ENCODE peak calls at places on chromosomes 2 and 18, in nine cellular contexts. W is choroid plexus epithelial cell; J is ovary; B is CD4-positive, alpha-beta T cell; S is fibroblast of pulmonary artery; E is nephron progenitor cell; G is WTC11; A is Peyer's patch; Y is tibial artery. O is an unnamed sample.

GRCh38 chr2:122136071-122136470 is 380.6 kb downstream of the TSN start:
- DNase-seq in W (peak; percentile 4), J (no peak), B (no peak), S (peak; percentile 59), E (peak; percentile 6), G (peak; percentile 42), A (no peak), Y (no peak), O (no peak)

GRCh38 chr2:143475131-143475784 is 346.0 kb downstream of the ARHGAP15 start:
- DNase-seq in W (no peak), J (no peak), B (no peak), S (peak; percentile 54), E (no peak), G (no peak), A (no peak), Y (no peak), O (no peak)

GRCh38 chr2:128782411-128783192 is 463.9 kb upstream of the HS6ST1 start:
- DNase-seq in W (no peak), J (no peak), B (no peak), S (no peak), E (no peak), G (no peak), A (no peak), Y (peak; percentile 7), O (peak; percentile 29)

GRCh38 chr2:103656558-103656957 is 894.7 kb downstream of the TMEM182 start:
- DNase-seq in W (no peak), J (no peak), B (no peak), S (peak; percentile 0), E (no peak), G (no peak), A (no peak), Y (no peak), O (no peak)

GRCh38 chr2:195545811-195546210 is 111.2 kb upstream of the SLC39A10 start:
- DNase-seq in W (no peak), J (no peak), B (no peak), S (no peak), E (no peak), G (no peak), A (no peak), Y (no peak), O (no peak)

GRCh38 chr2:230130668-230131364 is 62.1 kb upstream of the SLC16A14 start:
- DNase-seq in W (peak; percentile 98), J (peak; percentile 85), B (no peak), S (peak; percentile 55), E (no peak), G (no peak), A (no peak), Y (peak; percentile 55), O (no peak)

GRCh38 chr18:5546660-5547059 is 2.9 kb upstream of the EPB41L3 start:
- DNase-seq in W (peak; percentile 92), J (no peak), B (no peak), S (peak; percentile 76), E (peak; percentile 31), G (peak; percentile 36), A (no peak), Y (peak; percentile 49), O (no peak)

GRCh38 chr2:220469201-220469600 is 841.8 kb downstream of the SLC4A3 start:
- DNase-seq in W (peak; percentile 78), J (no peak), B (no peak), S (peak; percentile 55), E (no peak), G (no peak), A (no peak), Y (no peak), O (no peak)

GRCh38 chr18:48412339-48412929 is 3.3 kb upstream of the ZBTB7C start:
- DNase-seq in W (peak; percentile 43), J (no peak), B (no peak), S (peak; percentile 38), E (peak; percentile 44), G (peak; percentile 54), A (no peak), Y (no peak), O (no peak)

DNA sequence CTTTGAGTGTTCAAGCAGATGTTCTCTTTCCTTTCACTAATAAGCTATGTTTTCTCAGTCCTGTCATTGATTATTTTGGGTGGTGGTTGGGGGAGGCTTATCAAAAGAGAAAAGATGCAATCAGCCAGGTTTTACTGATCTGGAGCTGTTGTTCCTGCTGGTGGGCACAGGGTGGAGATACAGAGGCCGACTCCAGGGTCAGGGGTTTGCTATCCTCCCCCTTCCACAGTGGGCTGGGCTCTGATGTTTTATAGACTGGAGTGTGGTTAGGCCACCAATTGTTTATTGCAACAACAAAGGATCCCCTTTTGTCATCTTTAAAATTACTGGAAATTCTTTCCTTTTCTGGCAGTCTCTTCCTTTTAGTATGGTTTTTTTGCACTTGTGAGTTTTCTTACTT is 120.5 kb downstream of the TANC1 start:
- DNase-seq in W (no peak), J (no peak), B (no peak), S (no peak), E (no peak), G (peak; percentile 38), A (no peak), Y (no peak), O (no peak)
- TF ChIP-seq CTCF in W (peak; percentile 21), J (no peak), B (no peak), S (no peak), E (peak; percentile 8), G (no peak), A (no peak), Y (no peak), O (no peak)

GRCh38 chr18:12278765-12279682 is 24.9 kb downstream of the CIDEA start:
- DNase-seq in W (peak; percentile 95), J (peak; percentile 86), B (no peak), S (peak; percentile 99), E (peak; percentile 65), G (peak; percentile 71), A (no peak), Y (peak; percentile 90), O (no peak)
- TF ChIP-seq CTCF in W (no peak), J (peak; percentile 14), B (no peak), S (peak; percentile 13), E (no peak), G (no peak), A (peak; percentile 18), Y (peak; percentile 24), O (no peak)

GRCh38 chr2:88136817-88137216 is 9.0 kb upstream of the FABP1 start:
- DNase-seq in W (no peak), J (no peak), B (no peak), S (no peak), E (no peak), G (no peak), A (no peak), Y (no peak), O (no peak)
- TF ChIP-seq CTCF in W (no peak), J (no peak), B (no peak), S (no peak), E (no peak), G (no peak), A (no peak), Y (no peak), O (no peak)

GRCh38 chr2:189578272-189578671 is 2.3 kb downstream of the SLC40A1 start:
- DNase-seq in W (no peak), J (no peak), B (no peak), S (no peak), E (no peak), G (no peak), A (no peak), Y (no peak), O (no peak)

GRCh38 chr2:189579585-189579984 is 1.0 kb downstream of the SLC40A1 start:
- DNase-seq in W (peak; percentile 56), J (no peak), B (no peak), S (peak; percentile 69), E (no peak), G (no peak), A (no peak), Y (no peak), O (no peak)

GRCh38 chr2:189574793-189575475 is 5.7 kb downstream of the SLC40A1 start:
- DNase-seq in W (no peak), J (no peak), B (no peak), S (no peak), E (no peak), G (no peak), A (peak; percentile 50), Y (no peak), O (no peak)

GRCh38 chr2:189577108-189577507 is 3.5 kb downstream of the SLC40A1 start:
- DNase-seq in W (no peak), J (no peak), B (no peak), S (no peak), E (no peak), G (no peak), A (no peak), Y (no peak), O (no peak)

DNA sequence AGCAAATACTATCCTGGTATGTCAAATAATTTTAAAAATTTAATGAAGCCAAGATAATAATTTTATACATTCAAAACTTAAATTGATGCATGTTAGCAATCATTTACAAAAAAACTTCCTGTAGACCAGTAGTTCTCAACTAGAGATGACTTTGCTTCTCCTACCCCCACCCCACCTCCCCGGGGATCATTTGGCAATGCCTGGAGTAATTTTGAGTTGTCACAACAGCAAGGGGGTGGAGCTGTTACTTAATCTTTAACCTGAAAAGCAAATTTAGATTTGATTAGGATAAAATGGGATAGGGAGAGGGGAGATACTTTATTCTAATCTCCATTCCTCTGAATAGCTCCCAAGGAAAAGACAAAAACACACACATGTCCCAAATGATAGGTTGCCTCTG is 4.2 kb downstream of the SLC40A1 start:
- DNase-seq in W (no peak), J (no peak), B (no peak), S (no peak), E (no peak), G (no peak), A (no peak), Y (peak; percentile 77), O (no peak)
- TF ChIP-seq CTCF in W (no peak), J (no peak), B (no peak), S (no peak), E (no peak), G (no peak), A (no peak), Y (no peak), O (no peak)